ENCODE peak calls at places on chromosomes 6 and 20, in ten cellular contexts. T is psoas muscle; R is stomach; C is cardiac muscle cell; H is Peyer's patch; W is lung; J is mammary epithelial cell; V is MM.1S; M is CD4-positive, CD25-positive, alpha-beta regulatory T cell; Y is pancreas. B is an unnamed sample.

GRCh38 chr6:17705778-17706579 is 746 bp downstream of the NUP153 start:
- DNase-seq in C (peak; percentile 70), M (peak; percentile 90), H (no peak), V (peak; percentile 91), R (peak; percentile 65), Y (peak; percentile 67), J (peak; percentile 82), W (peak; percentile 48), T (peak; percentile 64), B (peak; percentile 90)

GRCh38 chr6:5132741-5133140 is 47.6 kb downstream of the PPP1R3G start:
- DNase-seq in Y (peak; percentile 29), V (no peak), W (peak; percentile 40), M (no peak), T (peak; percentile 63), C (peak; percentile 97), R (peak; percentile 43), H (no peak), J (no peak), B (no peak)

GRCh38 chr20:4135385-4136077 is 120.2 kb upstream of the RNF24 start:
- DNase-seq in V (no peak), R (peak; percentile 64), M (no peak), H (peak; percentile 68), T (peak; percentile 42), W (peak; percentile 38), C (peak; percentile 98), J (peak; percentile 97), Y (peak; percentile 44), B (no peak)

GRCh38 chr6:35052694-35053565 is 88.2 kb downstream of the TCP11 start:
- DNase-seq in V (no peak), T (peak; percentile 37), R (no peak), M (no peak), J (no peak), H (peak; percentile 43), C (no peak), Y (peak; percentile 43), W (no peak), B (no peak)

GRCh38 chr6:16286151-16286522 is 47.8 kb downstream of the GMPR start:
- DNase-seq in M (peak; percentile 16), W (no peak), H (no peak), R (no peak), J (no peak), T (no peak), Y (no peak), C (peak; percentile 69), V (peak; percentile 17), B (peak; percentile 5)

GRCh38 chr6:73694711-73695411 is 1.1 kb upstream of the CD109 start:
- DNase-seq in H (no peak), R (no peak), W (no peak), J (peak; percentile 82), T (no peak), Y (no peak), V (no peak), C (peak; percentile 50), M (no peak), B (no peak)

GRCh38 chr20:33732166-33732970 is 572 bp downstream of the ZNF341 start:
- DNase-seq in V (peak; percentile 96), H (peak; percentile 96), J (peak; percentile 64), M (no peak), W (peak; percentile 91), Y (peak; percentile 92), T (peak; percentile 87), C (no peak), R (peak; percentile 90), B (peak; percentile 89)

GRCh38 chr6:131061041-131061770 is 1.8 kb downstream of the EPB41L2 start:
- DNase-seq in J (no peak), W (no peak), Y (no peak), V (no peak), T (no peak), H (no peak), M (peak; percentile 9), C (peak; percentile 70), R (no peak), B (no peak)

GRCh38 chr20:49460916-49461315 is 21.6 kb downstream of the KCNB1 start:
- DNase-seq in M (no peak), C (no peak), T (no peak), R (no peak), J (peak; percentile 81), H (no peak), W (peak; percentile 34), V (no peak), Y (peak; percentile 39), B (no peak)

GRCh38 chr6:130912451-130912850 is 85.2 kb downstream of the SMLR1 start:
- DNase-seq in R (no peak), J (no peak), M (no peak), T (no peak), H (no peak), Y (no peak), W (no peak), V (no peak), C (no peak), B (no peak)

GRCh38 chr6:111757342-111757741 is 115.9 kb downstream of the FYN start:
- DNase-seq in R (no peak), C (peak; percentile 48), H (no peak), J (peak; percentile 11), W (no peak), M (peak; percentile 63), V (no peak), T (no peak), Y (no peak), B (peak; percentile 59)

GRCh38 chr6:137492771-137493217 is 1.4 kb downstream of the OLIG3 start:
- DNase-seq in J (no peak), V (no peak), Y (no peak), H (no peak), T (no peak), R (no peak), W (no peak), M (no peak), C (no peak), B (no peak)

GRCh38 chr6:66558189-66558588 is 851.2 kb upstream of the EYS start:
- DNase-seq in C (no peak), V (peak; percentile 33), Y (no peak), T (no peak), J (no peak), M (no peak), R (no peak), W (no peak), H (no peak), B (no peak)

GRCh38 chr20:51335329-51335841 is 207.1 kb downstream of the NFATC2 start:
- DNase-seq in W (no peak), Y (no peak), C (peak; percentile 93), J (peak; percentile 82), H (no peak), T (no peak), R (no peak), M (no peak), V (no peak), B (no peak)

GRCh38 chr6:78533426-78533825 is 333.9 kb upstream of the IRAK1BP1 start:
- DNase-seq in H (no peak), W (no peak), C (peak; percentile 3), J (no peak), M (no peak), T (no peak), Y (no peak), V (no peak), R (no peak), B (no peak)

DNA sequence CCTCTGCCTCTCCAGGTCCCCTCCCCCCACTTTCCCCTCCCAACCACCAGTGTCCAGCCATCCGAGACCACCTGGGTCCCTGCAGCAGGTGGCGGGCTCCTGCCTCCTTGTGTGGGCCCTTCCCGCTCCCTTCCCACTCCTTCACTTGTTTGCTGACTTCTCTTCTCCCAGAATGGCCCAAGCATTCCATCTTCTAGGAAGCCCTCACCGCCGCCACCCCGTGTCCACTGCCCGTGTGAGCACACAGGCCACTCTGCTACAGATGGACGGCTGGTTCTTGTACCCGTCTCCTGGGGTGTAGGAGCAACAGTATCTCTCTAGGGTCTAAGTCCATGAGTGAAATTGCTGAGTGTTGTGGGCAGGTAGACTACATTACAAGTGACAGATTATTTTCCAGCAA is 15.0 kb downstream of the BPHL start:
- DNase-seq in W (no peak), Y (no peak), J (no peak), H (no peak), C (no peak), V (no peak), R (no peak), T (no peak), M (no peak), B (no peak)
- H3K36me3 ChIP-seq in W (peaks cover 13% of the 10 kb centered on the region), Y (no peaks in the 10 kb centered on the region), J (peaks cover 8% of the 10 kb centered on the region), H (no peaks in the 10 kb centered on the region), C (peaks cover 38% of the 10 kb centered on the region), V (no peaks in the 10 kb centered on the region), R (peaks cover 78% of the 10 kb centered on the region), T (peaks cover 76% of the 10 kb centered on the region), M (peaks cover 6% of the 10 kb centered on the region), B (peaks cover 4% of the 10 kb centered on the region)

DNA sequence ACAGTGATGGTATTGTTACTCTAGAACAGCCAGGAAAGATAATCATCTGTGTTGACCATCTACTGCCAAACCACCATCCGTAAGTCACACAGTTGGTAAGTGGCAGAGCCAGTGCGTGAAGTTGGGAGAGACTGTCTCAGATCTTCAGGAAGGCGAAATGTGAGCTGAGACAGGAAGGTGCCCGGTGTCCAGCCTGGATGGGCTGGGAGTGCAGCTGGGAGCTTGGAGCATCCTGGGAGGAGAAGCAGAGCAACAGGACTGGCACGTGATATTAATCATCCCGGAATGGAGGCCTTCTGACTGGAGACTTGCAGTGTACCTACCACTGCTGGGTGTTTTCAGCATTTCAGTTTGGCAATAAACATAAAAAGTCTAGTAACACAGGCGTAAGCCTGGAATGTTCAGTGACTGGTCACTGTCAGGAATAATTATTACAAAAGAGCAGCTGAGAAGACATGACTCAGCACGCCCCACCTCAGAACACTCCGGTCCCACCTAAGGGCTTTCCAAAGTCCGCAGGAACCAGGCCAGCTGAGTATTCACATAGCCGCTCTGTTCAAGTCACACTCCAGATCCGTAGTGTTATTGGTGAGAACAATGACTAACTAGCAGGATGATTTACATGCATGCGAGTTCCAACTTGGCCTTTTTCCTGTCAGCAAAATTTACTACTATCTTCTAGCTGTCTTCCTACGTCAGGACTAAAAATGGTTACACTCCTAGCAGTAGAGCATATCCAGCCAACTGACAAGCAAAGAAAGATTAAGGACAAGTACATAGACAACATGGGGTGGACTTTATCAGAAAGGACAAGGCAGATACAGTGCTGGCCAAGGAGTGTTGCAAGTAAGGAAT is 45.1 kb upstream of the PNRC1 start:
- DNase-seq in Y (peak; percentile 76), V (no peak), C (peak; percentile 100), M (no peak), H (peak; percentile 87), R (peak; percentile 72), W (peak; percentile 83), T (peak; percentile 92), J (peak; percentile 100), B (no peak)
- H3K4me3 ChIP-seq in Y (peak overlapping the region; percentile 1), V (no peak overlapping the region), C (no peak overlapping the region), M (no peak overlapping the region), H (no peak overlapping the region), R (no peak overlapping the region), W (no peak overlapping the region), T (peak overlapping the region; percentile 40), J (peak overlapping the region; percentile 47), B (no peak overlapping the region)

GRCh38 chr20:53319200-53319599 is 274.4 kb downstream of the ZNF217 start:
- DNase-seq in C (no peak), J (no peak), H (no peak), Y (no peak), V (no peak), M (no peak), R (no peak), T (no peak), W (no peak), B (no peak)
- H3K4me1 ChIP-seq in C (no peaks in the 10 kb centered on the region), J (no peaks in the 10 kb centered on the region), H (no peaks in the 10 kb centered on the region), Y (no peaks in the 10 kb centered on the region), V (no peaks in the 10 kb centered on the region), M (no peaks in the 10 kb centered on the region), R (no peaks in the 10 kb centered on the region), T (no peaks in the 10 kb centered on the region), W (no peaks in the 10 kb centered on the region), B (peaks cover 7% of the 10 kb centered on the region)

DNA sequence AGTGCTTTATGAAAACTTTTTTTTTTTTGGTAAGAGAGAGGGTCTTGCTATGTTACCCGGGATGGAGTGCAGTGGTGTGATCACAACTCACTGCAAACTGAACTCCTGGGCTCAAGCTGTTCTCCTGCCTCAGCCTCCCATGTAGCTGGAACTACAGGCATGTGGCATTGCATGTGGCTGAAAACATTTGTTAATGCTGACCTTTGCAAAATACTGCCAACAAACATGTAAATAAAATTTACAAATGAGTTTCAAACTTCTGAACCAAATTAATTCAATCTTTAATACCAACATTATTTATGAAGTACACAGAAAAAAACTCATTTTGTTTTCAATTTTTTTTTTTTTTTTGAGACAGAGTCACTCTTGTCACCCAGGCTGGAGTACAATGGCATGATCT is 26.1 kb upstream of the ZBTB2 start:
- DNase-seq in H (no peak), J (no peak), V (no peak), W (no peak), R (no peak), M (no peak), T (no peak), C (no peak), Y (no peak), B (no peak)
- H3K36me3 ChIP-seq in H (no peaks in the 10 kb centered on the region), J (peaks cover 35% of the 10 kb centered on the region), V (no peaks in the 10 kb centered on the region), W (peaks cover 5% of the 10 kb centered on the region), R (peaks cover 93% of the 10 kb centered on the region), M (peaks cover 40% of the 10 kb centered on the region), T (peaks cover 89% of the 10 kb centered on the region), C (peaks cover 27% of the 10 kb centered on the region), Y (peaks cover 7% of the 10 kb centered on the region), B (peaks cover 6% of the 10 kb centered on the region)

B was measured in CD4-positive, alpha-beta memory T cell.